ENCODE peak calls at places on chromosomes 6 and 20, in seven cellular contexts. F is cardiac muscle cell, Q is brain microvascular endothelial cell, I is lower lobe of right lung, Y is IMR-90, W is tibial nerve, E is spleen. A is an unnamed sample. For H3K27me3, the result is how much of the 10 kb centered on the place peaks cover.

GRCh38 chr6:20263059-20263458 is 50.8 kb upstream of the MBOAT1 start:
- DNase-seq in I (no peak), E (no peak), W (no peak), Y (no peak), F (no peak), Q (no peak), A (no peak)

GRCh38 chr20:49593441-49594142 is 25.7 kb upstream of the PTGIS start:
- DNase-seq in Q (no peak), F (no peak), W (no peak), E (no peak), I (no peak), Y (no peak), A (no peak)

GRCh38 chr20:46261456-46262253 is 46.6 kb downstream of the CDH22 start:
- DNase-seq in I (no peak), E (no peak), F (no peak), W (no peak), Y (no peak), Q (no peak), A (no peak)

GRCh38 chr6:154154389-154154967 is 115.4 kb downstream of the OPRM1 start:
- DNase-seq in Q (peak), I (no peak), F (peak), Y (peak), E (no peak), W (peak), A (no peak)

GRCh38 chr20:17786221-17786718 is 86.5 kb downstream of the BANF2 start:
- DNase-seq in Y (peak), W (no peak), Q (peak), F (no peak), E (no peak), I (no peak), A (no peak)

GRCh38 chr6:53159558-53159957 is 10.9 kb upstream of the GCM1 start:
- DNase-seq in Y (peak), Q (no peak), F (no peak), W (no peak), E (no peak), I (no peak), A (no peak)

GRCh38 chr20:49186535-49187329 is 1.4 kb downstream of the STAU1 start:
- DNase-seq in Y (peak), I (peak), E (peak), F (peak), Q (peak), W (peak), A (peak)

GRCh38 chr6:52642381-52642780 is 28.5 kb upstream of the TMEM14A start:
- DNase-seq in W (no peak), Q (no peak), F (no peak), Y (no peak), E (no peak), I (no peak), A (no peak)

GRCh38 chr6:163600331-163600730 is 185.8 kb downstream of the QKI start:
- DNase-seq in W (no peak), Y (no peak), F (no peak), E (no peak), I (no peak), Q (no peak), A (no peak)

GRCh38 chr20:43977962-43978361 is 63.3 kb downstream of the TOX2 start:
- DNase-seq in E (no peak), Y (no peak), Q (no peak), W (no peak), F (peak), I (no peak), A (no peak)

GRCh38 chr20:33915726-33916331 is 77.9 kb upstream of the RALY start:
- DNase-seq in Q (no peak), Y (no peak), I (peak), E (peak), W (peak), F (no peak), A (peak)

GRCh38 chr6:166768761-166769160 is 141.7 kb upstream of the RPS6KA2 start:
- DNase-seq in E (no peak), Y (no peak), Q (no peak), I (no peak), F (no peak), W (no peak), A (no peak)

GRCh38 chr6:24283043-24283985 is 74.5 kb downstream of the DCDC2 start:
- DNase-seq in Y (peak), W (peak), I (peak), E (no peak), F (peak), Q (peak), A (no peak)

GRCh38 chr6:108176281-108177089 is 10.7 kb downstream of the NR2E1 start:
- DNase-seq in Q (no peak), W (no peak), F (no peak), E (no peak), Y (no peak), I (no peak), A (no peak)
- H3K4me3 ChIP-seq in Q (no peak), W (no peak), F (peak), E (peak), Y (no peak), I (peak), A (peak)

DNA sequence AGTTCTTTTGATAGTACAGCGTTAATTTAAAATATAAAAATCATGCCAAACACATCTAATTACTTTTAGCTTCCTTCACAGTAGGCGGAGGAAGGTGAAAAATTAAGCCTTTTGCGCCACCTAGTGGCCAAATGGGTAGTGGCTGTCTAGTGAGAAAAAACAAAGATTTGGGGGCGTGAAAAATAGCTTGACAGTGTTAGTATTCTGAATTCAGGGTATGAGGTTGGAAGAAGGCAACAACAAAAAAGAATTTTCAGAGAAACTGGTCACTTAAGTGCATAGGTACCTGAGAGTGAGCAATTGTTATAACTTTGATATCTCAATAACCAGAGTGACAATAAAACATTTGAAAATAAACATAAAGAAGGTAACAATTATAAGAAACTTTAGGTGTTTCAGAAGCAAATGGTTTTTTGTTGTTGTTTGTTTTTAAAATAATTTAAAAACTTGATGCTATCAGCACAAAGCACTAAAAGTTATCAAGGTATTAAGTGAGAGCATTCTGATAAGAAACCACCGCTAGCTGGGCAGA is 14.3 kb downstream of the PSMB9 start:
- DNase-seq in Y (peak), E (peak), Q (peak), F (peak), I (peak), W (peak), A (peak)
- TF ChIP-seq CTCF in Y (peak), E (peak), Q (peak), F (peak), I (peak), W (peak), A (peak)

DNA sequence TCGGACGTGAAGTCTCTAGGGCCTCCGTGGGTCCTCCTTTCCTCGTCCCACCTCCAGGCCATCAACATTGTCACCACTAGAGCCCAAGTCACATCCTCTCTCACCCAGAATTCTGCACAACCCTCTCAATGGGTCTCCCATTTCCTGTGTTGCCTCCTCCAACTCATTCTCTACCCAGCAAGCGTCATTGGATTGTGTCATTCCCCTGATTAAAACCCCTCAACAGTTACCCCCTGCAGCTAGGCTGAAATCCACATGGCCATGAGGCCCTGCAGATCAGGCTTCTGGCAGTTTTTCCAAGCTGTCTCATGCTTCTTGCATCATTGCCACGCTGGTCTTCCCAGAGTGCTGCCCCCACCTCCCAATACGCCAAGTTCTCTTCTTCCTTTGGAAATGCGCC is 12.9 kb upstream of the FAM210B start:
- DNase-seq in E (no peak), W (no peak), I (no peak), Q (no peak), Y (no peak), F (no peak), A (no peak)
- H3K27me3 ChIP-seq in E (under half), W (under half), I (under half), Q (under half), Y (under half), F (under half), A (under half)

GRCh38 chr6:71250050-71250689 is 38.4 kb upstream of the OGFRL1 start:
- DNase-seq in Q (peak), Y (peak), E (no peak), I (no peak), F (no peak), W (peak), A (no peak)
- H3K4me3 ChIP-seq in Q (no peak), Y (no peak), E (peak), I (no peak), F (no peak), W (no peak), A (no peak)